ENCODE peak calls at places on chromosome 11, in seven cellular contexts. One of them, this sample, is unnamed.

GRCh38 chr11:68163691-68164090 is 42.5 kb upstream of the CHKA start:
- DNase-seq in adipocyte: no peak
- DNase-seq in activated naive CD4-positive, alpha-beta T cell: no peak
- DNase-seq in activated T-cell treated with anti-CD3 and anti-CD28 coated beads for 24 hours: no peak
- DNase-seq in HCT116: no peak
- DNase-seq in NCI-H2081 treated with DMSO at 0.1 percent for 48 hours: no peak
- DNase-seq in MV-4-11: no peak
- DNase-seq in this sample: no peak

GRCh38 chr11:61699737-61700160 is 19.6 kb downstream of the DAGLA start:
- DNase-seq in NCI-H2081 treated with DMSO at 0.1 percent for 48 hours: peak; percentile 76
- DNase-seq in MV-4-11: no peak
- DNase-seq in HCT116: no peak
- DNase-seq in adipocyte: no peak
- DNase-seq in activated naive CD4-positive, alpha-beta T cell: no peak
- DNase-seq in activated T-cell treated with anti-CD3 and anti-CD28 coated beads for 24 hours: no peak
- DNase-seq in this sample: no peak

GRCh38 chr11:16191212-16191851 is 165.0 kb downstream of the SOX6 start:
- DNase-seq in NCI-H2081 treated with DMSO at 0.1 percent for 48 hours: no peak
- DNase-seq in adipocyte: no peak
- DNase-seq in activated naive CD4-positive, alpha-beta T cell: no peak
- DNase-seq in activated T-cell treated with anti-CD3 and anti-CD28 coated beads for 24 hours: no peak
- DNase-seq in MV-4-11: peak; percentile 32
- DNase-seq in HCT116: no peak
- DNase-seq in this sample: no peak

GRCh38 chr11:68067991-68068390 is 29.2 kb downstream of the TCIRG1 start:
- DNase-seq in HCT116: no peak
- DNase-seq in MV-4-11: no peak
- DNase-seq in activated naive CD4-positive, alpha-beta T cell: no peak
- DNase-seq in NCI-H2081 treated with DMSO at 0.1 percent for 48 hours: no peak
- DNase-seq in activated T-cell treated with anti-CD3 and anti-CD28 coated beads for 24 hours: no peak
- DNase-seq in adipocyte: no peak
- DNase-seq in this sample: no peak

GRCh38 chr11:117872420-117872961 is 4.0 kb downstream of the FXYD6 start:
- DNase-seq in MV-4-11: no peak
- DNase-seq in activated naive CD4-positive, alpha-beta T cell: no peak
- DNase-seq in HCT116: no peak
- DNase-seq in adipocyte: no peak
- DNase-seq in NCI-H2081 treated with DMSO at 0.1 percent for 48 hours: no peak
- DNase-seq in activated T-cell treated with anti-CD3 and anti-CD28 coated beads for 24 hours: no peak
- DNase-seq in this sample: no peak

GRCh38 chr11:124987096-124987495 is 33.1 kb downstream of the CCDC15 start:
- DNase-seq in NCI-H2081 treated with DMSO at 0.1 percent for 48 hours: no peak
- DNase-seq in activated naive CD4-positive, alpha-beta T cell: no peak
- DNase-seq in adipocyte: no peak
- DNase-seq in MV-4-11: no peak
- DNase-seq in HCT116: no peak
- DNase-seq in activated T-cell treated with anti-CD3 and anti-CD28 coated beads for 24 hours: no peak
- DNase-seq in this sample: no peak

GRCh38 chr11:106231591-106231990 is 154.1 kb downstream of the AASDHPPT start:
- DNase-seq in MV-4-11: no peak
- DNase-seq in activated T-cell treated with anti-CD3 and anti-CD28 coated beads for 24 hours: no peak
- DNase-seq in HCT116: no peak
- DNase-seq in adipocyte: no peak
- DNase-seq in activated naive CD4-positive, alpha-beta T cell: no peak
- DNase-seq in NCI-H2081 treated with DMSO at 0.1 percent for 48 hours: no peak
- DNase-seq in this sample: no peak

GRCh38 chr11:85825590-85825989 is 14.6 kb upstream of the SYTL2 start:
- DNase-seq in activated naive CD4-positive, alpha-beta T cell: no peak
- DNase-seq in activated T-cell treated with anti-CD3 and anti-CD28 coated beads for 24 hours: no peak
- DNase-seq in NCI-H2081 treated with DMSO at 0.1 percent for 48 hours: no peak
- DNase-seq in HCT116: no peak
- DNase-seq in MV-4-11: no peak
- DNase-seq in adipocyte: peak; percentile 57
- DNase-seq in this sample: no peak

GRCh38 chr11:99781074-99781473 is 760.3 kb downstream of the CNTN5 start:
- DNase-seq in HCT116: no peak
- DNase-seq in MV-4-11: peak; percentile 79
- DNase-seq in NCI-H2081 treated with DMSO at 0.1 percent for 48 hours: no peak
- DNase-seq in adipocyte: peak; percentile 22
- DNase-seq in activated T-cell treated with anti-CD3 and anti-CD28 coated beads for 24 hours: no peak
- DNase-seq in activated naive CD4-positive, alpha-beta T cell: no peak
- DNase-seq in this sample: no peak

GRCh38 chr11:86303257-86303656 is 1.2 kb downstream of the HIKESHI start:
- DNase-seq in adipocyte: no peak
- DNase-seq in activated T-cell treated with anti-CD3 and anti-CD28 coated beads for 24 hours: no peak
- DNase-seq in HCT116: no peak
- DNase-seq in NCI-H2081 treated with DMSO at 0.1 percent for 48 hours: no peak
- DNase-seq in activated naive CD4-positive, alpha-beta T cell: no peak
- DNase-seq in MV-4-11: no peak
- DNase-seq in this sample: no peak

GRCh38 chr11:92826136-92826535 is 143.3 kb upstream of the MTNR1B start:
- DNase-seq in NCI-H2081 treated with DMSO at 0.1 percent for 48 hours: no peak
- DNase-seq in activated T-cell treated with anti-CD3 and anti-CD28 coated beads for 24 hours: no peak
- DNase-seq in MV-4-11: no peak
- DNase-seq in adipocyte: no peak
- DNase-seq in HCT116: no peak
- DNase-seq in activated naive CD4-positive, alpha-beta T cell: no peak
- DNase-seq in this sample: no peak

GRCh38 chr11:1047576-1048156 is 11.1 kb upstream of the MUC6 start:
- DNase-seq in NCI-H2081 treated with DMSO at 0.1 percent for 48 hours: no peak
- DNase-seq in MV-4-11: no peak
- DNase-seq in adipocyte: no peak
- DNase-seq in HCT116: no peak
- DNase-seq in activated naive CD4-positive, alpha-beta T cell: no peak
- DNase-seq in activated T-cell treated with anti-CD3 and anti-CD28 coated beads for 24 hours: no peak
- DNase-seq in this sample: no peak

GRCh38 chr11:6229911-6230310 is 4.5 kb downstream of the FHIP1B start:
- DNase-seq in activated naive CD4-positive, alpha-beta T cell: no peak
- DNase-seq in MV-4-11: no peak
- DNase-seq in activated T-cell treated with anti-CD3 and anti-CD28 coated beads for 24 hours: no peak
- DNase-seq in HCT116: no peak
- DNase-seq in NCI-H2081 treated with DMSO at 0.1 percent for 48 hours: no peak
- DNase-seq in adipocyte: no peak
- DNase-seq in this sample: no peak

GRCh38 chr11:75273331-75273988 is 32.9 kb downstream of the TPBGL start:
- DNase-seq in activated T-cell treated with anti-CD3 and anti-CD28 coated beads for 24 hours: no peak
- DNase-seq in activated naive CD4-positive, alpha-beta T cell: no peak
- DNase-seq in NCI-H2081 treated with DMSO at 0.1 percent for 48 hours: no peak
- DNase-seq in HCT116: no peak
- DNase-seq in adipocyte: no peak
- DNase-seq in MV-4-11: no peak
- DNase-seq in this sample: no peak

GRCh38 chr11:116379185-116379828 is 393.5 kb downstream of the BUD13 start:
- DNase-seq in MV-4-11: peak; percentile 23
- DNase-seq in activated naive CD4-positive, alpha-beta T cell: no peak
- DNase-seq in HCT116: no peak
- DNase-seq in NCI-H2081 treated with DMSO at 0.1 percent for 48 hours: no peak
- DNase-seq in adipocyte: peak; percentile 16
- DNase-seq in activated T-cell treated with anti-CD3 and anti-CD28 coated beads for 24 hours: no peak
- DNase-seq in this sample: peak; percentile 13

GRCh38 chr11:86818466-86819282 is 18.3 kb downstream of the PRSS23 start:
- DNase-seq in HCT116: peak; percentile 52
- DNase-seq in activated naive CD4-positive, alpha-beta T cell: no peak
- DNase-seq in activated T-cell treated with anti-CD3 and anti-CD28 coated beads for 24 hours: no peak
- DNase-seq in adipocyte: peak; percentile 94
- DNase-seq in MV-4-11: peak; percentile 60
- DNase-seq in NCI-H2081 treated with DMSO at 0.1 percent for 48 hours: peak; percentile 24
- DNase-seq in this sample: peak; percentile 16

GRCh38 chr11:560305-561147 is at the start of the genes LMNTD2 and RASSF7:
- DNase-seq in activated T-cell treated with anti-CD3 and anti-CD28 coated beads for 24 hours: peak; percentile 95
- DNase-seq in NCI-H2081 treated with DMSO at 0.1 percent for 48 hours: peak; percentile 15
- DNase-seq in HCT116: peak; percentile 76
- DNase-seq in adipocyte: peak; percentile 95
- DNase-seq in MV-4-11: peak; percentile 76
- DNase-seq in activated naive CD4-positive, alpha-beta T cell: peak; percentile 91
- DNase-seq in this sample: peak; percentile 100

GRCh38 chr11:71339178-71339881 is 87.0 kb upstream of the SHANK2 start:
- DNase-seq in adipocyte: peak; percentile 5
- DNase-seq in MV-4-11: no peak
- DNase-seq in NCI-H2081 treated with DMSO at 0.1 percent for 48 hours: no peak
- DNase-seq in activated naive CD4-positive, alpha-beta T cell: no peak
- DNase-seq in HCT116: no peak
- DNase-seq in activated T-cell treated with anti-CD3 and anti-CD28 coated beads for 24 hours: no peak
- DNase-seq in this sample: no peak

GRCh38 chr11:2086239-2087040 is 52.7 kb downstream of the IGF2 start:
- DNase-seq in HCT116: no peak
- DNase-seq in NCI-H2081 treated with DMSO at 0.1 percent for 48 hours: no peak
- DNase-seq in MV-4-11: no peak
- DNase-seq in activated T-cell treated with anti-CD3 and anti-CD28 coated beads for 24 hours: no peak
- DNase-seq in adipocyte: no peak
- DNase-seq in activated naive CD4-positive, alpha-beta T cell: no peak
- DNase-seq in this sample: no peak

GRCh38 chr11:97893612-97894011 is 1127.1 kb upstream of the CNTN5 start:
- DNase-seq in activated T-cell treated with anti-CD3 and anti-CD28 coated beads for 24 hours: no peak
- DNase-seq in adipocyte: no peak
- DNase-seq in HCT116: no peak
- DNase-seq in NCI-H2081 treated with DMSO at 0.1 percent for 48 hours: peak; percentile 50
- DNase-seq in activated naive CD4-positive, alpha-beta T cell: no peak
- DNase-seq in MV-4-11: no peak
- DNase-seq in this sample: no peak

GRCh38 chr11:70038034-70038834 is 39.9 kb upstream of the ANO1 start:
- DNase-seq in adipocyte: no peak
- DNase-seq in NCI-H2081 treated with DMSO at 0.1 percent for 48 hours: no peak
- DNase-seq in activated naive CD4-positive, alpha-beta T cell: no peak
- DNase-seq in activated T-cell treated with anti-CD3 and anti-CD28 coated beads for 24 hours: no peak
- DNase-seq in HCT116: no peak
- DNase-seq in MV-4-11: peak; percentile 95
- DNase-seq in this sample: no peak

GRCh38 chr11:106471273-106471672 is 393.8 kb downstream of the AASDHPPT start:
- DNase-seq in HCT116: no peak
- DNase-seq in MV-4-11: no peak
- DNase-seq in NCI-H2081 treated with DMSO at 0.1 percent for 48 hours: no peak
- DNase-seq in activated T-cell treated with anti-CD3 and anti-CD28 coated beads for 24 hours: no peak
- DNase-seq in adipocyte: no peak
- DNase-seq in activated naive CD4-positive, alpha-beta T cell: no peak
- DNase-seq in this sample: no peak

GRCh38 chr11:73958521-73959141 is 7.8 kb downstream of the DNAJB13 start:
- DNase-seq in activated T-cell treated with anti-CD3 and anti-CD28 coated beads for 24 hours: no peak
- DNase-seq in HCT116: no peak
- DNase-seq in activated naive CD4-positive, alpha-beta T cell: no peak
- DNase-seq in MV-4-11: no peak
- DNase-seq in adipocyte: no peak
- DNase-seq in NCI-H2081 treated with DMSO at 0.1 percent for 48 hours: no peak
- DNase-seq in this sample: no peak

GRCh38 chr11:77547863-77548551 is 41.7 kb upstream of the AQP11 start:
- DNase-seq in MV-4-11: peak; percentile 60
- DNase-seq in activated T-cell treated with anti-CD3 and anti-CD28 coated beads for 24 hours: no peak
- DNase-seq in NCI-H2081 treated with DMSO at 0.1 percent for 48 hours: peak; percentile 39
- DNase-seq in HCT116: peak; percentile 37
- DNase-seq in adipocyte: peak; percentile 89
- DNase-seq in activated naive CD4-positive, alpha-beta T cell: no peak
- DNase-seq in this sample: peak; percentile 39

GRCh38 chr11:87743002-87743401 is 432.2 kb downstream of the RAB38 start:
- DNase-seq in NCI-H2081 treated with DMSO at 0.1 percent for 48 hours: no peak
- DNase-seq in activated naive CD4-positive, alpha-beta T cell: no peak
- DNase-seq in MV-4-11: no peak
- DNase-seq in adipocyte: no peak
- DNase-seq in activated T-cell treated with anti-CD3 and anti-CD28 coated beads for 24 hours: no peak
- DNase-seq in HCT116: no peak
- DNase-seq in this sample: no peak

GRCh38 chr11:27471588-27472397 is 797 bp downstream of the LGR4 start:
- DNase-seq in NCI-H2081 treated with DMSO at 0.1 percent for 48 hours: no peak
- DNase-seq in HCT116: no peak
- DNase-seq in MV-4-11: peak; percentile 49
- DNase-seq in adipocyte: peak; percentile 59
- DNase-seq in activated naive CD4-positive, alpha-beta T cell: no peak
- DNase-seq in activated T-cell treated with anti-CD3 and anti-CD28 coated beads for 24 hours: no peak
- DNase-seq in this sample: no peak

GRCh38 chr11:67071420-67072284 is 15.0 kb downstream of the RHOD start:
- DNase-seq in NCI-H2081 treated with DMSO at 0.1 percent for 48 hours: no peak
- DNase-seq in activated T-cell treated with anti-CD3 and anti-CD28 coated beads for 24 hours: peak; percentile 57
- DNase-seq in MV-4-11: peak; percentile 37
- DNase-seq in activated naive CD4-positive, alpha-beta T cell: peak; percentile 36
- DNase-seq in HCT116: no peak
- DNase-seq in adipocyte: peak; percentile 58
- DNase-seq in this sample: peak; percentile 90

GRCh38 chr11:126378763-126379162 is 23.3 kb downstream of the ST3GAL4 start:
- DNase-seq in MV-4-11: no peak
- DNase-seq in activated T-cell treated with anti-CD3 and anti-CD28 coated beads for 24 hours: no peak
- DNase-seq in activated naive CD4-positive, alpha-beta T cell: no peak
- DNase-seq in NCI-H2081 treated with DMSO at 0.1 percent for 48 hours: no peak
- DNase-seq in HCT116: no peak
- DNase-seq in adipocyte: no peak
- DNase-seq in this sample: no peak

GRCh38 chr11:43579171-43579918 is 101.2 kb upstream of the HSD17B12 start:
- DNase-seq in MV-4-11: peak; percentile 11
- DNase-seq in NCI-H2081 treated with DMSO at 0.1 percent for 48 hours: no peak
- DNase-seq in activated T-cell treated with anti-CD3 and anti-CD28 coated beads for 24 hours: peak; percentile 28
- DNase-seq in activated naive CD4-positive, alpha-beta T cell: no peak
- DNase-seq in HCT116: no peak
- DNase-seq in adipocyte: peak; percentile 51
- DNase-seq in this sample: no peak

GRCh38 chr11:15993360-15993759 is 363.0 kb downstream of the SOX6 start:
- DNase-seq in NCI-H2081 treated with DMSO at 0.1 percent for 48 hours: no peak
- DNase-seq in adipocyte: no peak
- DNase-seq in HCT116: no peak
- DNase-seq in activated T-cell treated with anti-CD3 and anti-CD28 coated beads for 24 hours: no peak
- DNase-seq in activated naive CD4-positive, alpha-beta T cell: no peak
- DNase-seq in MV-4-11: no peak
- DNase-seq in this sample: no peak

GRCh38 chr11:131867457-131868257 is 497.2 kb downstream of the NTM start:
- DNase-seq in NCI-H2081 treated with DMSO at 0.1 percent for 48 hours: peak; percentile 33
- DNase-seq in HCT116: no peak
- DNase-seq in MV-4-11: peak; percentile 44
- DNase-seq in activated T-cell treated with anti-CD3 and anti-CD28 coated beads for 24 hours: no peak
- DNase-seq in adipocyte: peak; percentile 90
- DNase-seq in activated naive CD4-positive, alpha-beta T cell: no peak
- DNase-seq in this sample: peak; percentile 50

GRCh38 chr11:36333897-36334296 is 37.8 kb downstream of the PRR5L start:
- DNase-seq in adipocyte: peak; percentile 68
- DNase-seq in HCT116: peak; percentile 44
- DNase-seq in NCI-H2081 treated with DMSO at 0.1 percent for 48 hours: no peak
- DNase-seq in activated naive CD4-positive, alpha-beta T cell: no peak
- DNase-seq in MV-4-11: peak; percentile 30
- DNase-seq in activated T-cell treated with anti-CD3 and anti-CD28 coated beads for 24 hours: no peak
- DNase-seq in this sample: no peak

GRCh38 chr11:12086271-12087074 is 23.9 kb upstream of the MICAL2 start:
- DNase-seq in activated naive CD4-positive, alpha-beta T cell: no peak
- DNase-seq in HCT116: peak; percentile 63
- DNase-seq in NCI-H2081 treated with DMSO at 0.1 percent for 48 hours: no peak
- DNase-seq in adipocyte: peak; percentile 93
- DNase-seq in MV-4-11: peak; percentile 52
- DNase-seq in activated T-cell treated with anti-CD3 and anti-CD28 coated beads for 24 hours: no peak
- DNase-seq in this sample: no peak